ENCODE peak calls at places on chromosomes 1 and 21, in ten cellular contexts. One of them, this sample, is unnamed.

GRCh38 chr1:109595540-109595939 is 23.9 kb downstream of the GNAT2 start:
- DNase-seq in GM10248: no peak
- DNase-seq in HL-60: no peak
- DNase-seq in Panc1: no peak
- DNase-seq in activated T-cell treated with anti-CD3 and anti-CD28 coated beads for 48 hours: no peak
- DNase-seq in HAP-1: no peak
- DNase-seq in upper lobe of right lung: no peak
- DNase-seq in hippocampal formation: no peak
- DNase-seq in AG08396: no peak
- DNase-seq in NCI-H1105: no peak
- DNase-seq in this sample: no peak

GRCh38 chr1:206839857-206840256 is 25.6 kb upstream of the IL20 start:
- DNase-seq in Panc1: no peak
- DNase-seq in NCI-H1105: no peak
- DNase-seq in HAP-1: no peak
- DNase-seq in upper lobe of right lung: no peak
- DNase-seq in activated T-cell treated with anti-CD3 and anti-CD28 coated beads for 48 hours: no peak
- DNase-seq in AG08396: peak; percentile 51
- DNase-seq in GM10248: no peak
- DNase-seq in HL-60: no peak
- DNase-seq in hippocampal formation: no peak
- DNase-seq in this sample: no peak

GRCh38 chr1:167721617-167722151 is at the start of gene MPZL1:
- DNase-seq in upper lobe of right lung: peak; percentile 97
- DNase-seq in hippocampal formation: peak; percentile 91
- DNase-seq in GM10248: peak; percentile 98
- DNase-seq in activated T-cell treated with anti-CD3 and anti-CD28 coated beads for 48 hours: peak; percentile 90
- DNase-seq in HL-60: peak; percentile 93
- DNase-seq in Panc1: peak; percentile 64
- DNase-seq in HAP-1: peak; percentile 96
- DNase-seq in NCI-H1105: peak; percentile 86
- DNase-seq in AG08396: peak; percentile 99
- DNase-seq in this sample: peak; percentile 90

GRCh38 chr1:942864-943533 is 16.1 kb downstream of the NOC2L start:
- DNase-seq in HAP-1: peak; percentile 36
- DNase-seq in upper lobe of right lung: no peak
- DNase-seq in AG08396: no peak
- DNase-seq in NCI-H1105: no peak
- DNase-seq in activated T-cell treated with anti-CD3 and anti-CD28 coated beads for 48 hours: no peak
- DNase-seq in HL-60: no peak
- DNase-seq in GM10248: no peak
- DNase-seq in hippocampal formation: no peak
- DNase-seq in Panc1: no peak
- DNase-seq in this sample: no peak

GRCh38 chr1:15703562-15703961 is 19.4 kb downstream of the PLEKHM2 start:
- DNase-seq in HL-60: no peak
- DNase-seq in GM10248: no peak
- DNase-seq in hippocampal formation: peak; percentile 62
- DNase-seq in AG08396: peak; percentile 89
- DNase-seq in NCI-H1105: no peak
- DNase-seq in HAP-1: no peak
- DNase-seq in activated T-cell treated with anti-CD3 and anti-CD28 coated beads for 48 hours: no peak
- DNase-seq in Panc1: no peak
- DNase-seq in upper lobe of right lung: peak; percentile 80
- DNase-seq in this sample: no peak

GRCh38 chr1:109793089-109793485 is 29.4 kb upstream of the EPS8L3 start:
- DNase-seq in hippocampal formation: no peak
- DNase-seq in AG08396: no peak
- DNase-seq in GM10248: no peak
- DNase-seq in NCI-H1105: no peak
- DNase-seq in Panc1: no peak
- DNase-seq in activated T-cell treated with anti-CD3 and anti-CD28 coated beads for 48 hours: no peak
- DNase-seq in HL-60: no peak
- DNase-seq in upper lobe of right lung: no peak
- DNase-seq in HAP-1: no peak
- DNase-seq in this sample: no peak

GRCh38 chr1:108570998-108571401 is 11.1 kb downstream of the EEIG2 start:
- DNase-seq in Panc1: no peak
- DNase-seq in HL-60: peak; percentile 11
- DNase-seq in GM10248: no peak
- DNase-seq in hippocampal formation: no peak
- DNase-seq in HAP-1: no peak
- DNase-seq in NCI-H1105: no peak
- DNase-seq in activated T-cell treated with anti-CD3 and anti-CD28 coated beads for 48 hours: no peak
- DNase-seq in upper lobe of right lung: no peak
- DNase-seq in AG08396: no peak
- DNase-seq in this sample: no peak

GRCh38 chr1:233300326-233300725 is 4.8 kb upstream of the PCNX2 start:
- DNase-seq in HL-60: no peak
- DNase-seq in AG08396: no peak
- DNase-seq in GM10248: no peak
- DNase-seq in hippocampal formation: no peak
- DNase-seq in activated T-cell treated with anti-CD3 and anti-CD28 coated beads for 48 hours: no peak
- DNase-seq in Panc1: no peak
- DNase-seq in HAP-1: no peak
- DNase-seq in upper lobe of right lung: no peak
- DNase-seq in NCI-H1105: no peak
- DNase-seq in this sample: no peak

GRCh38 chr1:41678141-41678878 is 193.8 kb upstream of the EDN2 start:
- DNase-seq in GM10248: peak; percentile 71
- DNase-seq in activated T-cell treated with anti-CD3 and anti-CD28 coated beads for 48 hours: no peak
- DNase-seq in HL-60: peak; percentile 57
- DNase-seq in upper lobe of right lung: peak; percentile 61
- DNase-seq in Panc1: no peak
- DNase-seq in NCI-H1105: no peak
- DNase-seq in HAP-1: no peak
- DNase-seq in AG08396: peak; percentile 53
- DNase-seq in hippocampal formation: no peak
- DNase-seq in this sample: no peak

GRCh38 chr1:91736146-91736998 is 149.6 kb downstream of the TGFBR3 start:
- DNase-seq in upper lobe of right lung: no peak
- DNase-seq in hippocampal formation: no peak
- DNase-seq in activated T-cell treated with anti-CD3 and anti-CD28 coated beads for 48 hours: no peak
- DNase-seq in HAP-1: no peak
- DNase-seq in NCI-H1105: no peak
- DNase-seq in AG08396: no peak
- DNase-seq in Panc1: no peak
- DNase-seq in HL-60: no peak
- DNase-seq in GM10248: no peak
- DNase-seq in this sample: no peak

GRCh38 chr1:179145521-179145920 is 63.7 kb downstream of the TOR3A start:
- DNase-seq in NCI-H1105: no peak
- DNase-seq in HL-60: no peak
- DNase-seq in HAP-1: no peak
- DNase-seq in AG08396: no peak
- DNase-seq in activated T-cell treated with anti-CD3 and anti-CD28 coated beads for 48 hours: no peak
- DNase-seq in hippocampal formation: no peak
- DNase-seq in upper lobe of right lung: no peak
- DNase-seq in Panc1: no peak
- DNase-seq in GM10248: no peak
- DNase-seq in this sample: no peak

GRCh38 chr1:56758135-56758534 is 61.1 kb downstream of the FYB2 start:
- DNase-seq in GM10248: no peak
- DNase-seq in Panc1: no peak
- DNase-seq in hippocampal formation: no peak
- DNase-seq in upper lobe of right lung: no peak
- DNase-seq in NCI-H1105: peak; percentile 39
- DNase-seq in HAP-1: no peak
- DNase-seq in activated T-cell treated with anti-CD3 and anti-CD28 coated beads for 48 hours: no peak
- DNase-seq in AG08396: no peak
- DNase-seq in HL-60: no peak
- DNase-seq in this sample: no peak

GRCh38 chr1:228445867-228446584 is 29.4 kb upstream of the TRIM17 start:
- DNase-seq in activated T-cell treated with anti-CD3 and anti-CD28 coated beads for 48 hours: peak; percentile 23
- DNase-seq in Panc1: no peak
- DNase-seq in AG08396: peak; percentile 70
- DNase-seq in HAP-1: no peak
- DNase-seq in NCI-H1105: no peak
- DNase-seq in upper lobe of right lung: no peak
- DNase-seq in HL-60: peak; percentile 8
- DNase-seq in hippocampal formation: peak; percentile 26
- DNase-seq in GM10248: peak; percentile 78
- DNase-seq in this sample: no peak

GRCh38 chr1:204376919-204377799 is 17.4 kb upstream of the PLEKHA6 start:
- DNase-seq in GM10248: no peak
- DNase-seq in upper lobe of right lung: no peak
- DNase-seq in HAP-1: no peak
- DNase-seq in AG08396: no peak
- DNase-seq in Panc1: peak; percentile 46
- DNase-seq in hippocampal formation: no peak
- DNase-seq in activated T-cell treated with anti-CD3 and anti-CD28 coated beads for 48 hours: no peak
- DNase-seq in HL-60: no peak
- DNase-seq in NCI-H1105: no peak
- DNase-seq in this sample: no peak

GRCh38 chr1:12634156-12634555 is 9.7 kb upstream of the AADACL4 start:
- DNase-seq in activated T-cell treated with anti-CD3 and anti-CD28 coated beads for 48 hours: no peak
- DNase-seq in HAP-1: no peak
- DNase-seq in AG08396: no peak
- DNase-seq in HL-60: no peak
- DNase-seq in Panc1: no peak
- DNase-seq in hippocampal formation: no peak
- DNase-seq in NCI-H1105: no peak
- DNase-seq in upper lobe of right lung: no peak
- DNase-seq in GM10248: no peak
- DNase-seq in this sample: no peak

GRCh38 chr1:209767706-209768105 is 11.9 kb downstream of the TRAF3IP3 start:
- DNase-seq in AG08396: no peak
- DNase-seq in HAP-1: no peak
- DNase-seq in HL-60: peak; percentile 81
- DNase-seq in activated T-cell treated with anti-CD3 and anti-CD28 coated beads for 48 hours: no peak
- DNase-seq in hippocampal formation: no peak
- DNase-seq in GM10248: no peak
- DNase-seq in Panc1: no peak
- DNase-seq in NCI-H1105: no peak
- DNase-seq in upper lobe of right lung: no peak
- DNase-seq in this sample: no peak

GRCh38 chr1:226737819-226738420 is 1.2 kb downstream of the ITPKB start:
- DNase-seq in AG08396: peak; percentile 48
- DNase-seq in HAP-1: peak; percentile 65
- DNase-seq in Panc1: no peak
- DNase-seq in upper lobe of right lung: peak; percentile 82
- DNase-seq in HL-60: peak; percentile 44
- DNase-seq in activated T-cell treated with anti-CD3 and anti-CD28 coated beads for 48 hours: no peak
- DNase-seq in NCI-H1105: no peak
- DNase-seq in hippocampal formation: no peak
- DNase-seq in GM10248: no peak
- DNase-seq in this sample: peak; percentile 48

GRCh38 chr21:38448619-38449186 is 49.6 kb downstream of the ERG start:
- DNase-seq in HAP-1: no peak
- DNase-seq in hippocampal formation: no peak
- DNase-seq in AG08396: no peak
- DNase-seq in upper lobe of right lung: no peak
- DNase-seq in activated T-cell treated with anti-CD3 and anti-CD28 coated beads for 48 hours: no peak
- DNase-seq in Panc1: no peak
- DNase-seq in HL-60: peak; percentile 58
- DNase-seq in GM10248: no peak
- DNase-seq in NCI-H1105: no peak
- DNase-seq in this sample: no peak

GRCh38 chr1:112533029-112533428 is 24.3 kb downstream of the WNT2B start:
- DNase-seq in activated T-cell treated with anti-CD3 and anti-CD28 coated beads for 48 hours: no peak
- DNase-seq in AG08396: no peak
- DNase-seq in upper lobe of right lung: no peak
- DNase-seq in Panc1: no peak
- DNase-seq in GM10248: no peak
- DNase-seq in NCI-H1105: no peak
- DNase-seq in HL-60: no peak
- DNase-seq in hippocampal formation: no peak
- DNase-seq in HAP-1: no peak
- DNase-seq in this sample: no peak

GRCh38 chr1:35188578-35189392 is 4.2 kb downstream of the SFPQ start:
- DNase-seq in HAP-1: no peak
- DNase-seq in HL-60: no peak
- DNase-seq in activated T-cell treated with anti-CD3 and anti-CD28 coated beads for 48 hours: no peak
- DNase-seq in GM10248: no peak
- DNase-seq in Panc1: no peak
- DNase-seq in AG08396: no peak
- DNase-seq in upper lobe of right lung: no peak
- DNase-seq in hippocampal formation: no peak
- DNase-seq in NCI-H1105: no peak
- DNase-seq in this sample: no peak